ENCODE peak calls at places on chromosomes 12 and 14, in four cellular contexts. K is ovary, D is coronary artery, L is cardiac muscle cell. B is an unnamed sample.

GRCh38 chr12:119393685-119394084 is 59.2 kb downstream of the CCDC60 start:
- DNase-seq in K (no peak), L (no peak), D (no peak), B (no peak)

GRCh38 chr14:23324455-23324846 is 3.2 kb downstream of the PABPN1 start:
- DNase-seq in D (no peak), K (no peak), L (no peak), B (no peak)

GRCh38 chr14:31206536-31207286 is 882 bp downstream of the HECTD1 start:
- DNase-seq in K (no peak), D (peak; percentile 82), L (peak; percentile 39), B (peak; percentile 41)

GRCh38 chr14:30389134-30389900 is 169.6 kb upstream of the G2E3 start:
- DNase-seq in D (no peak), L (peak; percentile 0), K (no peak), B (no peak)

GRCh38 chr14:106843951-106844483 is 1317.6 kb downstream of the TMEM121 start:
- DNase-seq in D (no peak), K (peak; percentile 65), L (no peak), B (peak; percentile 51)

GRCh38 chr12:116216022-116216756 is 61.3 kb downstream of the MED13L start:
- DNase-seq in L (no peak), D (no peak), K (no peak), B (no peak)

GRCh38 chr12:7150841-7151240 is 20.7 kb downstream of the CLSTN3 start:
- DNase-seq in L (no peak), D (no peak), K (no peak), B (no peak)

GRCh38 chr12:4268549-4269181 is 4.9 kb upstream of the CCND2 start:
- DNase-seq in D (no peak), L (no peak), K (no peak), B (no peak)

GRCh38 chr14:92387610-92388009 is 64.6 kb downstream of the SLC24A4 start:
- DNase-seq in K (no peak), D (no peak), L (no peak), B (no peak)

GRCh38 chr14:46661728-46662127 is 10.1 kb upstream of the RPL10L start:
- DNase-seq in K (no peak), D (no peak), L (no peak), B (no peak)

GRCh38 chr14:33617154-33617553 is 333.7 kb downstream of the EGLN3 start:
- DNase-seq in D (no peak), K (no peak), L (peak; percentile 74), B (no peak)

GRCh38 chr12:53185582-53186153 is 4.9 kb upstream of the CSAD start:
- DNase-seq in L (no peak), K (no peak), D (peak; percentile 21), B (no peak)

GRCh38 chr14:56274556-56274955 is 156.3 kb downstream of the PELI2 start:
- DNase-seq in D (no peak), K (no peak), L (no peak), B (no peak)

GRCh38 chr12:53696285-53696654 is 20.4 kb upstream of the ATP5MC2 start:
- DNase-seq in D (no peak), K (no peak), L (peak; percentile 90), B (peak; percentile 86)

GRCh38 chr14:44662250-44662891 is 155.3 kb upstream of the FSCB start:
- DNase-seq in D (no peak), L (no peak), K (no peak), B (no peak)

GRCh38 chr14:98959958-98960616 is 311.9 kb downstream of the BCL11B start:
- DNase-seq in L (no peak), D (no peak), K (no peak), B (no peak)

GRCh38 chr12:62744551-62744950 is 190.4 kb downstream of the PPM1H start:
- DNase-seq in L (peak; percentile 9), D (no peak), K (no peak), B (no peak)

GRCh38 chr12:90333939-90334338 is 621.0 kb downstream of the CCER1 start:
- DNase-seq in K (no peak), L (no peak), D (no peak), B (no peak)

GRCh38 chr14:44778562-44778961 is 183.2 kb downstream of the KLHL28 start:
- DNase-seq in L (peak; percentile 92), D (no peak), K (no peak), B (no peak)

GRCh38 chr12:120228291-120229070 is 27.6 kb upstream of the RPLP0 start:
- DNase-seq in D (peak; percentile 81), L (peak; percentile 87), K (peak; percentile 91), B (peak; percentile 88)

GRCh38 chr14:52051251-52051650 is 17.6 kb downstream of the NID2 start:
- DNase-seq in L (no peak), D (no peak), K (no peak), B (no peak)

GRCh38 chr12:57448669-57449068 is 6.4 kb upstream of the INHBE start:
- DNase-seq in D (no peak), L (no peak), K (no peak), B (no peak)

GRCh38 chr14:20801726-20802125 is 918 bp downstream of the RNASE1 start:
- DNase-seq in L (peak; percentile 26), D (no peak), K (peak; percentile 59), B (peak; percentile 75)

GRCh38 chr14:100832311-100832960 is 6.5 kb downstream of the MEG3 start:
- DNase-seq in K (peak; percentile 40), D (no peak), L (no peak), B (no peak)

GRCh38 chr12:80018119-80018518 is 81.2 kb upstream of the OTOGL start:
- DNase-seq in L (no peak), K (no peak), D (no peak), B (no peak)

GRCh38 chr12:48356041-48356768 is 5.5 kb upstream of the ZNF641 start:
- DNase-seq in L (no peak), K (no peak), D (no peak), B (no peak)

GRCh38 chr14:91444335-91445020 is 26.9 kb upstream of the CCDC88C start:
- DNase-seq in K (no peak), L (no peak), D (no peak), B (no peak)

GRCh38 chr14:94110552-94111181 is at the start of gene IFI27:
- DNase-seq in L (peak; percentile 66), D (peak; percentile 74), K (peak; percentile 53), B (peak; percentile 78)

GRCh38 chr12:124497658-124498057 is 69.8 kb downstream of the NCOR2 start:
- DNase-seq in D (peak; percentile 90), K (no peak), L (peak; percentile 77), B (no peak)

GRCh38 chr12:53985358-53985899 is 483 bp downstream of the HOXC10 start:
- DNase-seq in D (no peak), K (peak; percentile 41), L (no peak), B (no peak)

DNA sequence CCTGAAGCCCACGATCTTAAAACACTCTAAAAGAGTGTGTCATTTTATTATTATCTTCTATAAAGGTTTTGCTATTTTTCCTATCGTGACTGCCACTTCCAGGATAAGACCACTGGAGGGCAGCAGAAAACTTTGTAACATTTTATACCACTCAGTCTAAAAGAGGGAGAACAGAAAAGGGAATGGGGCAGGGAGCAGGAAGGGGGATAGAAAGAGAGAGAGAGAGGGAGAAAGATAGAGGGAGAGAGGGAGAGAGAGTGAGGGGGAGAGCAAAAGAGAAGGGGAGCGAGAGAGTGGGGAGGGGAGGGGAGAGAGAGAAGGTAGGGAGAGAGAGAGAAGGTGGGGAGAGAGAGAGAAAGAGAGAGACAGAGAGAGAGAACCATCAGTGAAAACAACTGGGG is 2.0 kb upstream of the ART4 start:
- DNase-seq in D (no peak), K (no peak), L (peak; percentile 80), B (peak; percentile 42)
- H3K27ac ChIP-seq in D (no peak overlapping the region), K (no peak overlapping the region), L (no peak overlapping the region), B (no peak overlapping the region)

GRCh38 chr14:74207943-74208342 is 31.3 kb upstream of the VSX2 start:
- DNase-seq in L (no peak), D (no peak), K (no peak), B (no peak)
- TF ChIP-seq CTCF in L (peak; percentile 3), D (no peak), K (no peak), B (no peak)

GRCh38 chr14:104590240-104590965 is 10.8 kb downstream of the C14orf180 start:
- DNase-seq in D (no peak), K (no peak), L (no peak), B (no peak)
- H3K4me3 ChIP-seq in D (no peak overlapping the region), K (no peak overlapping the region), L (no peak overlapping the region), B (no peak overlapping the region)

GRCh38 chr12:94659531-94659930 is 9.2 kb upstream of the TMCC3 start:
- DNase-seq in K (no peak), L (no peak), D (no peak), B (no peak)
- H3K27ac ChIP-seq in K (no peak overlapping the region), L (no peak overlapping the region), D (no peak overlapping the region), B (no peak overlapping the region)

GRCh38 chr12:102814691-102815367 is 102.2 kb downstream of the PAH start:
- DNase-seq in D (no peak), L (no peak), K (no peak), B (no peak)

GRCh38 chr12:102811125-102811737 is 105.8 kb downstream of the PAH start:
- DNase-seq in K (peak; percentile 55), D (no peak), L (peak; percentile 6), B (no peak)

GRCh38 chr12:102821149-102821548 is 95.9 kb downstream of the PAH start:
- DNase-seq in D (no peak), K (no peak), L (no peak), B (no peak)

DNA sequence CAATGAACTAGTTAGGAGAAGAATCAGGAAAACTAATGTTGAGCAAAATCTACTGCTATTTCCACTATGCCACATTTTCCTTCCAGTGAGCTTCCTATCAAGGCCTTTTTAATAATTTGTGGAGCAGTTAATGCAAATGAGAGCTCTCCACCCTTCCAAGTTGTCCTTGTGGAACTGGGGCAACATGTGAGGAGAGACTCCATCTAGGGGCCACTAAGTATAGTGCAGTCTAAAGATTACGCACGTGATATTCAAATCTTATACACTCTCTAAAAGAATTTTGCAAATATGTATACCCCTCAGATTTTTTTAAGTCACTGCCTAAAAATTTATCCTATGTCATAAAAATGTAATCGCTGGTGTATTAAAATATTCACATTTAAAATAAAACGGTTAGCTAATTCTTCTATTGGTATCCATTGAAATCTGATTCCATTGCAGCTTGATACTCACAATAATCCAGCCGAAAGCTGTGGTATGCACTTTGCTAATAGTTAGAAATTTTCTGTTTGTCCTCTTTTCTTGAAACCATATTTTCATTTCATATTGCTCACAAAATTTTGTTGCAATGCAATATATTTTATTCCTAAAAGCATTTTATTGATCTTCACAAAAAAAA is 100.1 kb downstream of the PAH start:
- DNase-seq in L (peak; percentile 48), D (no peak), K (no peak), B (no peak)
- TF ChIP-seq CTCF in L (peak; percentile 75), D (no peak), K (peak; percentile 31), B (no peak)

GRCh38 chr12:131153016-131153415 is 199.3 kb downstream of the ADGRD1 start:
- DNase-seq in L (no peak), D (no peak), K (no peak), B (no peak)
- H3K4me3 ChIP-seq in L (no peak overlapping the region), D (no peak overlapping the region), K (no peak overlapping the region), B (no peak overlapping the region)

B was measured in lung.